ENCODE peak calls at places on chromosomes 1 and 21, in four cellular contexts. I is fibroblast of pulmonary artery; S is lower leg skin; M is activated CD4-positive, CD25-positive, alpha-beta regulatory T cell treated with anti-CD3 and anti-CD28 coated beads, Interleukin-2, amount 50 U/mL, for 16 hours. J is an unnamed sample.
A peak's percentile ranks its signal among the peaks of the same experiment; 100 is the strongest.

GRCh38 chr1:229803601-229804217 is 177.7 kb downstream of the URB2 start:
- DNase-seq in I (no peak), S (no peak), M (no peak), J (no peak)

GRCh38 chr1:80657048-80657653 is 1143.6 kb upstream of the ADGRL2 start:
- DNase-seq in I (no peak), S (no peak), M (no peak), J (no peak)

GRCh38 chr1:230167419-230167852 is 100.4 kb downstream of the GALNT2 start:
- DNase-seq in I (peak; percentile 67), S (no peak), M (no peak), J (no peak)

GRCh38 chr1:6418668-6419396 is 887 bp downstream of the HES2 start:
- DNase-seq in I (no peak), S (no peak), M (no peak), J (no peak)

GRCh38 chr1:180157576-180158057 is 2.9 kb downstream of the QSOX1 start:
- DNase-seq in I (no peak), S (no peak), M (no peak), J (no peak)

GRCh38 chr1:33241866-33242265 is 14.4 kb upstream of the ZNF362 start:
- DNase-seq in I (no peak), S (no peak), M (no peak), J (no peak)

GRCh38 chr1:110337704-110338199 is 1.4 kb upstream of the RBM15 start:
- DNase-seq in I (no peak), S (peak; percentile 28), M (no peak), J (no peak)

GRCh38 chr1:60068393-60069045 is 5.1 kb downstream of the C1orf87 start:
- DNase-seq in I (peak; percentile 53), S (no peak), M (no peak), J (no peak)

GRCh38 chr1:87539147-87539546 is 210.5 kb downstream of the LMO4 start:
- DNase-seq in I (no peak), S (no peak), M (no peak), J (no peak)

GRCh38 chr21:37072239-37072987 is 458 bp downstream of the PIGP start:
- DNase-seq in I (peak; percentile 91), S (peak; percentile 65), M (no peak), J (no peak)

GRCh38 chr1:234709473-234710279 is 99.7 kb upstream of the IRF2BP2 start:
- DNase-seq in I (no peak), S (no peak), M (no peak), J (no peak)

GRCh38 chr1:119735217-119735616 is 23.5 kb downstream of the PHGDH start:
- DNase-seq in I (no peak), S (no peak), M (no peak), J (no peak)

GRCh38 chr1:89260575-89261275 is 11.9 kb downstream of the GBP5 start:
- DNase-seq in I (peak; percentile 11), S (no peak), M (no peak), J (no peak)

GRCh38 chr1:226690460-226690982 is 48.6 kb downstream of the ITPKB start:
- DNase-seq in I (peak; percentile 50), S (peak; percentile 78), M (no peak), J (no peak)

GRCh38 chr1:166952002-166952746 is 23.2 kb downstream of the ILDR2 start:
- DNase-seq in I (peak; percentile 57), S (no peak), M (no peak), J (no peak)

GRCh38 chr1:23567996-23568607 is 8.8 kb upstream of the ID3 start:
- DNase-seq in I (no peak), S (no peak), M (no peak), J (no peak)

GRCh38 chr1:44025816-44026215 is 5.4 kb downstream of the SLC6A9 start:
- DNase-seq in I (no peak), S (no peak), M (no peak), J (no peak)

GRCh38 chr1:229220163-229220846 is 50.6 kb upstream of the RAB4A start:
- DNase-seq in I (no peak), S (no peak), M (no peak), J (no peak)

GRCh38 chr1:59570524-59570923 is 244.2 kb upstream of the HOOK1 start:
- DNase-seq in I (peak; percentile 49), S (no peak), M (no peak), J (no peak)

GRCh38 chr21:46057111-46057709 is 40.7 kb upstream of the COL6A2 start:
- DNase-seq in I (no peak), S (no peak), M (no peak), J (no peak)

GRCh38 chr1:55718758-55719671 is 503.9 kb upstream of the USP24 start:
- DNase-seq in I (peak; percentile 99), S (peak; percentile 84), M (no peak), J (no peak)

GRCh38 chr1:33302325-33302724 is 18.6 kb downstream of the A3GALT2 start:
- DNase-seq in I (peak; percentile 65), S (no peak), M (no peak), J (no peak)

GRCh38 chr1:186082235-186082937 is 292.7 kb downstream of the TPR start:
- DNase-seq in I (peak; percentile 91), S (peak; percentile 92), M (no peak), J (peak; percentile 91)

GRCh38 chr1:202069670-202070069 is 53.0 kb upstream of the GPR37L1 start:
- DNase-seq in I (no peak), S (no peak), M (no peak), J (no peak)

GRCh38 chr1:240093120-240093961 is 1.7 kb downstream of the FMN2 start:
- DNase-seq in I (no peak), S (no peak), M (no peak), J (no peak)

GRCh38 chr1:2777428-2778219 is 23.9 kb downstream of the TTC34 start:
- DNase-seq in I (no peak), S (peak; percentile 7), M (no peak), J (no peak)

GRCh38 chr1:71677541-71677940 is 596.7 kb upstream of the ZRANB2 start:
- DNase-seq in I (no peak), S (no peak), M (no peak), J (no peak)

GRCh38 chr1:79638382-79638781 is 631.9 kb upstream of the ADGRL4 start:
- DNase-seq in I (no peak), S (no peak), M (no peak), J (no peak)

GRCh38 chr1:5991784-5992033 is 516 bp downstream of the NPHP4 start:
- DNase-seq in I (no peak), S (no peak), M (no peak), J (no peak)

GRCh38 chr1:119549719-119550141 is 42.7 kb downstream of the HSD3B1 start:
- DNase-seq in I (peak; percentile 83), S (peak; percentile 27), M (no peak), J (peak; percentile 21)

GRCh38 chr1:77881099-77881498 is 7.3 kb upstream of the NEXN start:
- DNase-seq in I (no peak), S (no peak), M (no peak), J (no peak)

GRCh38 chr21:45136927-45137611 is 62.7 kb downstream of the ADARB1 start:
- DNase-seq in I (peak; percentile 92), S (peak; percentile 88), M (no peak), J (no peak)

GRCh38 chr1:226064168-226064815 is 1.8 kb downstream of the H3-3A start:
- DNase-seq in I (peak; percentile 33), S (no peak), M (no peak), J (no peak)